ENCODE peak calls at places on chromosomes 4 and X, in ten cellular contexts. One of them, this sample, is unnamed. For H3K4me1, the result is how much of the 10 kb centered on the place peaks cover.

GRCh38 chrX:29535212-29536162 is 679.9 kb upstream of the MAGEB2 start:
- DNase-seq in adrenal gland: no peak
- DNase-seq in transverse colon: no peak
- DNase-seq in suprapubic skin: no peak
- DNase-seq in stomach: no peak
- DNase-seq in endothelial cell of umbilical vein: peak
- DNase-seq in uterus: no peak
- DNase-seq in H1: no peak
- DNase-seq in tibial nerve: no peak
- DNase-seq in IMR-90: peak
- DNase-seq in this sample: no peak

GRCh38 chr4:128468485-128468989 is 180.9 kb upstream of the PGRMC2 start:
- DNase-seq in suprapubic skin: no peak
- DNase-seq in uterus: peak
- DNase-seq in stomach: peak
- DNase-seq in H1: no peak
- DNase-seq in IMR-90: peak
- DNase-seq in transverse colon: peak
- DNase-seq in endothelial cell of umbilical vein: peak
- DNase-seq in adrenal gland: peak
- DNase-seq in tibial nerve: peak
- DNase-seq in this sample: peak

GRCh38 chrX:24027985-24028384 is 999 bp upstream of the KLHL15 start:
- DNase-seq in adrenal gland: no peak
- DNase-seq in suprapubic skin: no peak
- DNase-seq in IMR-90: no peak
- DNase-seq in tibial nerve: no peak
- DNase-seq in transverse colon: no peak
- DNase-seq in endothelial cell of umbilical vein: no peak
- DNase-seq in uterus: no peak
- DNase-seq in H1: no peak
- DNase-seq in stomach: no peak
- DNase-seq in this sample: no peak

GRCh38 chr4:183295711-183296110 is 24.4 kb downstream of the CLDN22 start:
- DNase-seq in stomach: no peak
- DNase-seq in uterus: no peak
- DNase-seq in tibial nerve: no peak
- DNase-seq in IMR-90: no peak
- DNase-seq in transverse colon: no peak
- DNase-seq in adrenal gland: no peak
- DNase-seq in H1: no peak
- DNase-seq in suprapubic skin: no peak
- DNase-seq in endothelial cell of umbilical vein: no peak
- DNase-seq in this sample: no peak

GRCh38 chr4:139873111-139873866 is 207.7 kb downstream of the MGST2 start:
- DNase-seq in stomach: no peak
- DNase-seq in tibial nerve: no peak
- DNase-seq in H1: no peak
- DNase-seq in adrenal gland: no peak
- DNase-seq in IMR-90: peak
- DNase-seq in suprapubic skin: no peak
- DNase-seq in endothelial cell of umbilical vein: no peak
- DNase-seq in transverse colon: no peak
- DNase-seq in uterus: no peak
- DNase-seq in this sample: no peak

GRCh38 chr4:61431131-61431530 is 231.0 kb downstream of the ADGRL3 start:
- DNase-seq in endothelial cell of umbilical vein: no peak
- DNase-seq in transverse colon: no peak
- DNase-seq in stomach: no peak
- DNase-seq in IMR-90: no peak
- DNase-seq in H1: no peak
- DNase-seq in adrenal gland: no peak
- DNase-seq in tibial nerve: no peak
- DNase-seq in suprapubic skin: no peak
- DNase-seq in uterus: no peak
- DNase-seq in this sample: no peak

GRCh38 chrX:17046478-17047097 is 100.1 kb downstream of the REPS2 start:
- DNase-seq in stomach: peak
- DNase-seq in adrenal gland: peak
- DNase-seq in uterus: peak
- DNase-seq in IMR-90: peak
- DNase-seq in suprapubic skin: no peak
- DNase-seq in tibial nerve: peak
- DNase-seq in endothelial cell of umbilical vein: peak
- DNase-seq in H1: peak
- DNase-seq in transverse colon: peak
- DNase-seq in this sample: peak

GRCh38 chr4:89221175-89221867 is 86.3 kb downstream of the GPRIN3 start:
- DNase-seq in adrenal gland: no peak
- DNase-seq in transverse colon: no peak
- DNase-seq in uterus: no peak
- DNase-seq in stomach: no peak
- DNase-seq in IMR-90: no peak
- DNase-seq in suprapubic skin: no peak
- DNase-seq in tibial nerve: no peak
- DNase-seq in endothelial cell of umbilical vein: no peak
- DNase-seq in H1: no peak
- DNase-seq in this sample: no peak

GRCh38 chr4:187578103-187578502 is 417.5 kb upstream of the ZFP42 start:
- DNase-seq in transverse colon: no peak
- DNase-seq in adrenal gland: no peak
- DNase-seq in stomach: no peak
- DNase-seq in suprapubic skin: no peak
- DNase-seq in H1: no peak
- DNase-seq in IMR-90: peak
- DNase-seq in uterus: no peak
- DNase-seq in endothelial cell of umbilical vein: no peak
- DNase-seq in tibial nerve: no peak
- DNase-seq in this sample: no peak

GRCh38 chrX:109709129-109709631 is 23.9 kb downstream of the ACSL4 start:
- DNase-seq in tibial nerve: no peak
- DNase-seq in transverse colon: no peak
- DNase-seq in endothelial cell of umbilical vein: peak
- DNase-seq in suprapubic skin: no peak
- DNase-seq in stomach: no peak
- DNase-seq in IMR-90: peak
- DNase-seq in H1: no peak
- DNase-seq in uterus: no peak
- DNase-seq in adrenal gland: no peak
- DNase-seq in this sample: no peak

GRCh38 chrX:71103110-71103983 is 3.2 kb downstream of the CXorf65 start:
- DNase-seq in endothelial cell of umbilical vein: no peak
- DNase-seq in suprapubic skin: no peak
- DNase-seq in tibial nerve: no peak
- DNase-seq in transverse colon: peak
- DNase-seq in IMR-90: no peak
- DNase-seq in uterus: no peak
- DNase-seq in stomach: peak
- DNase-seq in H1: peak
- DNase-seq in adrenal gland: no peak
- DNase-seq in this sample: no peak

GRCh38 chr4:76513517-76513916 is 78.5 kb downstream of the SHROOM3 start:
- DNase-seq in transverse colon: no peak
- DNase-seq in H1: no peak
- DNase-seq in endothelial cell of umbilical vein: no peak
- DNase-seq in adrenal gland: no peak
- DNase-seq in uterus: no peak
- DNase-seq in tibial nerve: no peak
- DNase-seq in suprapubic skin: no peak
- DNase-seq in stomach: no peak
- DNase-seq in IMR-90: no peak
- DNase-seq in this sample: no peak

GRCh38 chrX:72569786-72570185 is 2.9 kb downstream of the HDAC8 start:
- DNase-seq in H1: no peak
- DNase-seq in endothelial cell of umbilical vein: peak
- DNase-seq in adrenal gland: peak
- DNase-seq in suprapubic skin: no peak
- DNase-seq in uterus: no peak
- DNase-seq in stomach: no peak
- DNase-seq in IMR-90: peak
- DNase-seq in tibial nerve: no peak
- DNase-seq in transverse colon: no peak
- DNase-seq in this sample: no peak

GRCh38 chr4:38683265-38683664 is 19.3 kb downstream of the KLF3 start:
- DNase-seq in endothelial cell of umbilical vein: no peak
- DNase-seq in suprapubic skin: no peak
- DNase-seq in IMR-90: no peak
- DNase-seq in H1: no peak
- DNase-seq in tibial nerve: no peak
- DNase-seq in adrenal gland: no peak
- DNase-seq in stomach: no peak
- DNase-seq in uterus: no peak
- DNase-seq in transverse colon: no peak
- DNase-seq in this sample: no peak

GRCh38 chrX:101550362-101550761 is at the start of gene ARMCX1:
- DNase-seq in adrenal gland: peak
- DNase-seq in IMR-90: peak
- DNase-seq in transverse colon: peak
- DNase-seq in stomach: peak
- DNase-seq in tibial nerve: peak
- DNase-seq in endothelial cell of umbilical vein: peak
- DNase-seq in suprapubic skin: peak
- DNase-seq in H1: peak
- DNase-seq in uterus: peak
- DNase-seq in this sample: peak

GRCh38 chr4:34720563-34720962 is 1523.8 kb downstream of the ARAP2 start:
- DNase-seq in suprapubic skin: no peak
- DNase-seq in H1: no peak
- DNase-seq in uterus: no peak
- DNase-seq in endothelial cell of umbilical vein: peak
- DNase-seq in stomach: no peak
- DNase-seq in IMR-90: peak
- DNase-seq in tibial nerve: no peak
- DNase-seq in adrenal gland: no peak
- DNase-seq in transverse colon: no peak
- DNase-seq in this sample: no peak

GRCh38 chr4:123176605-123177004 is 220.0 kb upstream of the SPRY1 start:
- DNase-seq in H1: no peak
- DNase-seq in adrenal gland: no peak
- DNase-seq in suprapubic skin: no peak
- DNase-seq in transverse colon: no peak
- DNase-seq in uterus: no peak
- DNase-seq in tibial nerve: no peak
- DNase-seq in stomach: no peak
- DNase-seq in IMR-90: no peak
- DNase-seq in endothelial cell of umbilical vein: no peak
- DNase-seq in this sample: no peak

GRCh38 chr4:123168812-123169211 is 227.8 kb upstream of the SPRY1 start:
- DNase-seq in transverse colon: no peak
- DNase-seq in adrenal gland: no peak
- DNase-seq in endothelial cell of umbilical vein: no peak
- DNase-seq in H1: no peak
- DNase-seq in tibial nerve: no peak
- DNase-seq in stomach: no peak
- DNase-seq in suprapubic skin: no peak
- DNase-seq in uterus: no peak
- DNase-seq in IMR-90: peak
- DNase-seq in this sample: no peak

GRCh38 chr4:123166023-123166422 is 230.6 kb upstream of the SPRY1 start:
- DNase-seq in suprapubic skin: no peak
- DNase-seq in IMR-90: no peak
- DNase-seq in H1: no peak
- DNase-seq in endothelial cell of umbilical vein: no peak
- DNase-seq in transverse colon: no peak
- DNase-seq in tibial nerve: no peak
- DNase-seq in stomach: no peak
- DNase-seq in uterus: no peak
- DNase-seq in adrenal gland: no peak
- DNase-seq in this sample: no peak

GRCh38 chr4:123170843-123171242 is 225.8 kb upstream of the SPRY1 start:
- DNase-seq in H1: no peak
- DNase-seq in IMR-90: peak
- DNase-seq in adrenal gland: no peak
- DNase-seq in suprapubic skin: no peak
- DNase-seq in tibial nerve: no peak
- DNase-seq in uterus: no peak
- DNase-seq in transverse colon: no peak
- DNase-seq in stomach: no peak
- DNase-seq in endothelial cell of umbilical vein: no peak
- DNase-seq in this sample: no peak
- H3K4me1 ChIP-seq in H1: under half
- H3K4me1 ChIP-seq in IMR-90: under half
- H3K4me1 ChIP-seq in adrenal gland: under half
- H3K4me1 ChIP-seq in suprapubic skin: under half
- H3K4me1 ChIP-seq in tibial nerve: under half
- H3K4me1 ChIP-seq in uterus: under half
- H3K4me1 ChIP-seq in transverse colon: under half
- H3K4me1 ChIP-seq in stomach: under half
- H3K4me1 ChIP-seq in endothelial cell of umbilical vein: under half
- H3K4me1 ChIP-seq in this sample: under half

GRCh38 chrX:149631293-149632165 is at the start of gene TMEM185A:
- DNase-seq in stomach: peak
- DNase-seq in H1: peak
- DNase-seq in uterus: peak
- DNase-seq in transverse colon: peak
- DNase-seq in tibial nerve: peak
- DNase-seq in endothelial cell of umbilical vein: peak
- DNase-seq in suprapubic skin: peak
- DNase-seq in IMR-90: peak
- DNase-seq in adrenal gland: peak
- DNase-seq in this sample: peak
- TF ChIP-seq POLR2A in stomach: no peak
- TF ChIP-seq POLR2A in H1: no peak
- TF ChIP-seq POLR2A in uterus: no peak
- TF ChIP-seq POLR2A in transverse colon: no peak
- TF ChIP-seq POLR2A in tibial nerve: no peak
- TF ChIP-seq POLR2A in endothelial cell of umbilical vein: no peak
- TF ChIP-seq POLR2A in suprapubic skin: no peak
- TF ChIP-seq POLR2A in IMR-90: no peak
- TF ChIP-seq POLR2A in adrenal gland: no peak
- TF ChIP-seq POLR2A in this sample: no peak

DNA sequence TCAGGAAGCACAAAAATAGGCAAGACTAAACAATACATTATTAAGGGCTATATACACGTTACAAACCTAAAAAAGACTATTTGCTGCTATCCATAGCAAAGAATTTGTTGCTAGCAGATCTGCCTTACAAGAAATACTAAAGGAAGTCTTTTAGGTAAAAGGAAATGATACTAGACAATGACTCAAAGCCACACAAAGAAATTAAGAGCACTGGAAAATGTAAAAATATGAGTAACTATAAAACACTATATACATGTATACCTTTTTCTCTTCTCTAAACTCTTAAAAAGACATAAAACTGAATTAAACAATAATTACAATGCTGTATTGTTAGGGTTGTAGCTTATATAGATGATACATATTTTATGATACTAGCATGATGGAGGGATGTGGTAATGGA is 25.7 kb downstream of the SLC9A7 start:
- DNase-seq in stomach: no peak
- DNase-seq in adrenal gland: no peak
- DNase-seq in tibial nerve: no peak
- DNase-seq in transverse colon: no peak
- DNase-seq in suprapubic skin: no peak
- DNase-seq in IMR-90: no peak
- DNase-seq in uterus: no peak
- DNase-seq in H1: no peak
- DNase-seq in endothelial cell of umbilical vein: no peak
- DNase-seq in this sample: no peak
- H3K4me1 ChIP-seq in stomach: under half
- H3K4me1 ChIP-seq in adrenal gland: under half
- H3K4me1 ChIP-seq in tibial nerve: under half
- H3K4me1 ChIP-seq in transverse colon: under half
- H3K4me1 ChIP-seq in suprapubic skin: under half
- H3K4me1 ChIP-seq in IMR-90: under half
- H3K4me1 ChIP-seq in uterus: under half
- H3K4me1 ChIP-seq in H1: under half
- H3K4me1 ChIP-seq in endothelial cell of umbilical vein: under half
- H3K4me1 ChIP-seq in this sample: under half

GRCh38 chrX:74291964-74292891 is 11.8 kb upstream of the ZCCHC13 start:
- DNase-seq in endothelial cell of umbilical vein: peak
- DNase-seq in uterus: peak
- DNase-seq in H1: peak
- DNase-seq in suprapubic skin: peak
- DNase-seq in transverse colon: peak
- DNase-seq in stomach: peak
- DNase-seq in IMR-90: peak
- DNase-seq in adrenal gland: peak
- DNase-seq in tibial nerve: peak
- DNase-seq in this sample: peak
- TF ChIP-seq POLR2A in endothelial cell of umbilical vein: peak
- TF ChIP-seq POLR2A in uterus: no peak
- TF ChIP-seq POLR2A in H1: no peak
- TF ChIP-seq POLR2A in suprapubic skin: no peak
- TF ChIP-seq POLR2A in transverse colon: peak
- TF ChIP-seq POLR2A in stomach: no peak
- TF ChIP-seq POLR2A in IMR-90: peak
- TF ChIP-seq POLR2A in adrenal gland: peak
- TF ChIP-seq POLR2A in tibial nerve: no peak
- TF ChIP-seq POLR2A in this sample: peak

This sample was measured in thyroid gland.